ENCODE peak calls at places on chromosomes 2 and 18, in four cellular contexts. I is adrenal gland, F is breast epithelium, L is A549. R is an unnamed sample.

GRCh38 chr2:66508358-66509071 is 73.6 kb downstream of the MEIS1 start:
- DNase-seq in F (no peak), I (peak), L (no peak), R (peak)

GRCh38 chr2:215421859-215422461 is 13.9 kb downstream of the FN1 start:
- DNase-seq in I (no peak), F (no peak), L (no peak), R (no peak)

GRCh38 chr2:223093436-223093839 is 41.4 kb downstream of the KCNE4 start:
- DNase-seq in L (no peak), I (peak), F (no peak), R (peak)

GRCh38 chr18:34767601-34768027 is 57.5 kb downstream of the DTNA start:
- DNase-seq in I (no peak), L (no peak), F (no peak), R (no peak)

GRCh38 chr2:202171246-202171833 is 67.1 kb downstream of the SUMO1 start:
- DNase-seq in I (no peak), L (no peak), F (no peak), R (no peak)

GRCh38 chr2:10839813-10840212 is 27.2 kb upstream of the PDIA6 start:
- DNase-seq in F (no peak), I (no peak), L (no peak), R (no peak)

GRCh38 chr2:240390091-240391073 is 45.1 kb upstream of the GPC1 start:
- DNase-seq in I (peak), L (no peak), F (no peak), R (no peak)

GRCh38 chr2:152223997-152224396 is 48.4 kb upstream of the STAM2 start:
- DNase-seq in I (no peak), L (no peak), F (no peak), R (no peak)

GRCh38 chr18:10685484-10685883 is 159.7 kb downstream of the NAPG start:
- DNase-seq in L (no peak), F (no peak), I (no peak), R (peak)

GRCh38 chr2:182668671-182669070 is 47.4 kb upstream of the DNAJC10 start:
- DNase-seq in I (no peak), L (no peak), F (no peak), R (peak)

GRCh38 chr2:100207411-100207885 is 65.1 kb upstream of the AFF3 start:
- DNase-seq in F (no peak), I (no peak), L (no peak), R (no peak)

GRCh38 chr18:74789078-74789477 is 191.4 kb downstream of the ZNF407 start:
- DNase-seq in F (no peak), L (no peak), I (no peak), R (no peak)

GRCh38 chr2:20015482-20016083 is 3.1 kb upstream of the MATN3 start:
- DNase-seq in I (no peak), F (no peak), L (peak), R (no peak)

GRCh38 chr2:101622633-101623521 is 74.6 kb upstream of the MAP4K4 start:
- DNase-seq in F (no peak), L (no peak), I (no peak), R (no peak)

GRCh38 chr2:168635065-168635577 is 167.3 kb upstream of the NOSTRIN start:
- DNase-seq in I (peak), F (no peak), L (no peak), R (peak)

GRCh38 chr2:129179199-129179598 is 800.3 kb upstream of the RAB6C start:
- DNase-seq in F (no peak), I (no peak), L (no peak), R (no peak)

GRCh38 chr2:119387381-119388129 is 20.8 kb downstream of the DBI start:
- DNase-seq in F (peak), L (no peak), I (peak), R (peak)

GRCh38 chr2:174473796-174474195 is 13.0 kb downstream of the GPR155 start:
- DNase-seq in F (no peak), L (no peak), I (no peak), R (no peak)

GRCh38 chr2:6372317-6372903 is 493.3 kb downstream of the CMPK2 start:
- DNase-seq in F (no peak), L (no peak), I (no peak), R (no peak)

GRCh38 chr2:3523551-3524041 is 4.3 kb upstream of the ADI1 start:
- DNase-seq in F (no peak), I (no peak), L (no peak), R (peak)

GRCh38 chr2:67399831-67400489 is 2.8 kb downstream of the ETAA1 start:
- DNase-seq in I (peak), F (no peak), L (no peak), R (no peak)

GRCh38 chr18:77218642-77219041 is 31.0 kb upstream of the GALR1 start:
- DNase-seq in L (no peak), F (no peak), I (no peak), R (no peak)

GRCh38 chr2:11155326-11156059 is at the start of gene SLC66A3:
- DNase-seq in I (peak), L (peak), F (no peak), R (no peak)

GRCh38 chr18:9796933-9797549 is 88.7 kb upstream of the TXNDC2 start:
- DNase-seq in I (no peak), L (no peak), F (no peak), R (no peak)

GRCh38 chr2:176525058-176525457 is 255.8 kb downstream of the MTX2 start:
- DNase-seq in L (no peak), F (no peak), I (no peak), R (no peak)

GRCh38 chr2:95061601-95062183 is 36.2 kb downstream of the MAL start:
- DNase-seq in F (no peak), L (no peak), I (no peak), R (no peak)

GRCh38 chr2:239323473-239323872 is 77.3 kb downstream of the HDAC4 start:
- DNase-seq in L (no peak), F (no peak), I (no peak), R (no peak)

DNA sequence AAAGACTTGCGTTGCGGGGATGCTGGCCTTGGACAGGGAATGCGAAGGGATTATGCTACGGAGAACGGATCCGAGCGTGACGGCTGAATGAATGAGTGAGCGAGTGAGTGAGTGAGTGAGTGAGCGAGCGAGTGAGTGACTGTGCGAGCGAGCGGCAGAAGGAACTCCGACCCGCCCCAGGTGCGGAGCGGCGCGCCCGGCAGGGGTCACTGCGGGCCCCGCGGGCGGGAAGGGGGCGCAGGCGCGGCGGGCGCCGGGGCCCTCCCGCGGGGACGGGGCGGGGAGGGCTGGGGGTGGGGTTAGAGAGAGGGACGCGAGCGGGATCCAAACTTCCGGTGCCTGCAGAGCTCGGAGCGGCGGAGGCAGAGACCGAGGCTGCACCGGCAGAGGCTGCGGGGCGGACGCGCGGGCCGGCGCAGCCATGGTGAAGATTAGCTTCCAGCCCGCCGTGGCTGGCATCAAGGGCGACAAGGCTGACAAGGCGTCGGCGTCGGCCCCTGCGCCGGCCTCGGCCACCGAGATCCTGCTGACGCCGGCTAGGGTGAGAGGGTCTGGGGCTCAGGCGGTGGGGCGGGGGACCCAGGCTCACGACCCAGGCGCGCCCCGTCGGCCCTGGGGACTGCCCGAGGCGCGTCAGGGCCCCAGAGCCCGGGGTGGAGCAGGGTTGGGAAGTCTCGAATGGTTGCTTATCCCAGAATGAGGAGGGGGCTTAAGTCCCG is at the start of gene ITM2C:
- DNase-seq in F (no peak), L (peak), I (peak), R (peak)
- TF ChIP-seq POLR2A in F (no peak), L (peak), I (peak), R (peak)

DNA sequence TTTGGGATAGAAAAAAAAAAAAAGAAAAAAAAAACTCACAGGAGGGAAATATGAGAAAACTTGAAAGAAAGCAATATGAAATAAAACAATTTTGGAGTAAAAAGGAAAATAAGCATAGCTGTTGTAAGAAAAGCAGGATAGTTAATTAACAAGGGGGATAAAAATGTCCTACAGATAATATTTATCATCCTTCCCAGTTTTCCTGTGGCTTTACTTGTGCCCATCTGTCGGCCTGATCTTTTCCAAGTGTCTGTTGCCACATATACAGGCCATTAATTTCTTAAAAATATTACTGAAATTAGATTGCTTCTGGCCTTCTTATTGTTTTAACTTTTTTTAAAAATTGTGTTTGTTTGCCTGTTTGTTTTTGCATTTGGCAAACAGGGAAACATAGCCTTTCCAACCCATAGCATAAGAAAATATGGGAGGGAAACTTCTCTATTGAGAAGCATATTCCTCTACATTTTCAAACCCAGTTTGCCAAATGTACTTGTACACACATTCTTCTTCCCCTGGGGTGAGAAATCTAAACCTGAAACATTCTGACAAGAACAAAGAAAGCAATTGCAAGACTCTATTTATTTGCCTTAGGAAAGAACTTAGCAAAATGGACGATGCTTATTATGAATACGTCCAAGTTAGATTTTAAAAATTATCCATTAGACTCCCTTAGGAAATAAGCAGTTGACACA is 272.3 kb downstream of the CDH20 start:
- DNase-seq in I (no peak), F (no peak), L (no peak), R (no peak)
- H3K4me3 ChIP-seq in I (no peak), F (no peak), L (peak), R (no peak)

DNA sequence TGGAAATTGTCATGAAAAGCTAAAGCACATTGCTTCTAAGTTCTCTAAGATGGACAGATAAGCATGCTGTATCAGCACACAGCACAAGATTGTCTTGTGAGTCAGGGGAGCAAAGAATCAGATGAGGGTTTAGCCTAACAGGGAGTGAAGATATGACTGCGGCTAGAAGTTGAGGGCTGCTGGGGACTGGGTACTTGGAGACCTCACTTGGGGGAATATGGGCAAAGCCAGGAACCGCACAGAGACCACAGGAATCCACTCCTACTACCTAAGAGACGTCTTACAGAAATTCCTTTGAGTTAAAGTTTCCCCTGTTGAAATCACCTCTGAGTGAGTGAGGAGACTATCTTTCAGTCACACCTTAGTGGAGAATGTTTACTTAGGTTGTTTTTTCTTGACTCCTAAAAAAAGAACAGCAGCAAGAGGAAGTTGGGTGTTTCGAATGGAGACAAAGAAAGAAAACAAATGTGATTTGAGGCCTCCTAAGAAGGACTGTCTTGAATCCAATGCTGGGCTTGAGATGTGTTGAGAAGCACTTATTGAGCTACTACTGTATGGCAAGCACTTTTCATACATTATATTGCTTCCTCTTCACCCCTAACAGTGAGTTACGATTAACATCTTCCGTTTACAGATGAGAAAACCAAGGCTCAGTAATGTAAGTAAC is 100.7 kb downstream of the ANKRD44 start:
- DNase-seq in I (no peak), F (no peak), L (no peak), R (no peak)
- TF ChIP-seq POLR2A in I (no peak), F (no peak), L (no peak), R (no peak)

GRCh38 chr2:41907716-41908328 is 140.0 kb upstream of the PKDCC start:
- DNase-seq in I (no peak), L (no peak), F (no peak), R (no peak)
- H3K4me3 ChIP-seq in I (no peak), L (no peak), F (no peak), R (no peak)

DNA sequence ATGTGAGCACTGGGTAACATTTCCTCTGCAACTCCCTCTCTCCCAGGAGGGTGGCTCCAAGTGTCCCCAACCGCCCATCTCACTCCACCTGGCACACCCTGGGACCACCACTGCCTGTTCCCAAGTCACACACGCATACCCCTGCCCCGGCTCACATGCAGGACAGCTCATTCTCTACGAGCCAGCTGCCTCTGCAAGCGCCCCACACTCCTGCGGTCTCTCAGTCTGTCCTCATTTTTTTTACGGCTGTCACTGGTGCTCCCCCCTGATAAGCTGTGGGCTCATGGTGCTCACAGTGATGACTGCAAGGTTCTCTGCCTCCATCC is 30.8 kb downstream of the AFG3L2 start:
- DNase-seq in L (no peak), I (no peak), F (no peak), R (no peak)
- TF ChIP-seq POLR2A in L (no peak), I (no peak), F (no peak), R (no peak)

GRCh38 chr2:137964066-137964858 is at the start of gene HNMT:
- DNase-seq in F (peak), I (peak), L (peak), R (peak)
- H3K4me3 ChIP-seq in F (peak), I (peak), L (peak), R (peak)